ENCODE peak calls at places on chromosomes 13 and 19, in seven cellular contexts. Z is SK-N-SH treated with all-trans-retinoic acid at 6 μM for 48 hours; W is stimulated activated effector memory CD8-positive, alpha-beta T cell treated with anti-CD3 and anti-CD28 coated beads, Interleukin-12 subunit alpha, Interleukin-12 subunit beta, amount 100 ng/mL, for 72 hours; A is mucosa of descending colon; U is activated naive CD8-positive, alpha-beta T cell treated with anti-CD3 and anti-CD28 coated beads, Interleukin-2, amount 50 U/mL, for 24 hours; P is lung; L is left lung. I is an unnamed sample.

GRCh38 chr19:53812335-53812734 is 11.8 kb downstream of the NLRP12 start:
- ATAC-seq in Z (peak; percentile 27), W (no peak), A (no peak), U (no peak), P (no peak), L (no peak), I (no peak)

GRCh38 chr13:40639226-40639681 is 27.2 kb downstream of the FOXO1 start:
- ATAC-seq in Z (peak; percentile 43), W (no peak), A (peak; percentile 58), U (peak; percentile 38), P (no peak), L (peak; percentile 89), I (peak; percentile 59)

GRCh38 chr13:100619940-100620339 is 31.4 kb upstream of the GGACT start:
- ATAC-seq in Z (no peak), W (peak; percentile 54), A (no peak), U (no peak), P (no peak), L (no peak), I (no peak)

GRCh38 chr13:99577934-99578917 is 77.0 kb downstream of the TM9SF2 start:
- ATAC-seq in Z (peak; percentile 89), W (no peak), A (peak; percentile 29), U (no peak), P (no peak), L (peak; percentile 23), I (no peak)

GRCh38 chr13:94658926-94659649 is 53.3 kb downstream of the SOX21 start:
- ATAC-seq in Z (peak; percentile 45), W (no peak), A (no peak), U (no peak), P (no peak), L (peak; percentile 33), I (no peak)

GRCh38 chr19:5308471-5309437 is 31.9 kb downstream of the PTPRS start:
- ATAC-seq in Z (peak; percentile 89), W (no peak), A (peak; percentile 69), U (no peak), P (peak; percentile 68), L (peak; percentile 77), I (no peak)

GRCh38 chr19:20044663-20045062 is 5.4 kb upstream of the ZNF682 start:
- ATAC-seq in Z (no peak), W (no peak), A (no peak), U (no peak), P (no peak), L (no peak), I (no peak)

GRCh38 chr13:94327318-94327717 is 152.2 kb downstream of the DCT start:
- ATAC-seq in Z (no peak), W (peak; percentile 85), A (no peak), U (peak; percentile 82), P (no peak), L (no peak), I (peak; percentile 77)

GRCh38 chr19:30305346-30306060 is 66.7 kb upstream of the ZNF536 start:
- ATAC-seq in Z (no peak), W (no peak), A (no peak), U (no peak), P (no peak), L (no peak), I (no peak)

GRCh38 chr19:2207991-2208860 is 27.9 kb downstream of the PLEKHJ1 start:
- ATAC-seq in Z (no peak), W (peak; percentile 73), A (peak; percentile 36), U (peak; percentile 26), P (no peak), L (no peak), I (peak; percentile 79)

I was measured in stimulated activated memory B cell treated with anti-CD40 and anti-IgM and Interleukin-4, amounts not matched to agents 10 μg/mL and 1 μg/mL and 100 μg/mL, for 72 hours.